ENCODE peak calls at places on chromosome 17, in nine cellular contexts. A is left ventricle myocardium inferior, Z is T-cell, L is AG09309, R is cerebellum, N is EL, I is substantia nigra, F is choroid plexus epithelial cell, Q is left colon. B is an unnamed sample.

GRCh38 chr17:67239597-67239996 is 5.4 kb downstream of the HELZ start:
- DNase-seq in Q (no peak), A (no peak), F (peak), R (no peak), Z (no peak), N (peak), I (no peak), L (peak), B (peak)

GRCh38 chr17:78789663-78790181 is 7.6 kb upstream of the CYTH1 start:
- DNase-seq in N (peak), L (peak), R (no peak), A (peak), F (peak), Z (peak), I (no peak), Q (peak), B (peak)

GRCh38 chr17:1742371-1743093 is at the start of gene SERPINF2:
- DNase-seq in Q (no peak), Z (no peak), N (no peak), R (no peak), A (no peak), F (no peak), I (no peak), L (no peak), B (no peak)

GRCh38 chr17:64358261-64358788 is 32.3 kb downstream of the PECAM1 start:
- DNase-seq in N (peak), Q (no peak), L (peak), A (no peak), F (no peak), R (no peak), Z (no peak), I (no peak), B (peak)

GRCh38 chr17:32355649-32356377 is 5.9 kb downstream of the ZNF207 start:
- DNase-seq in Q (no peak), A (no peak), I (no peak), R (peak), L (no peak), N (no peak), F (peak), Z (no peak), B (no peak)

GRCh38 chr17:58982626-58983025 is 124.1 kb downstream of the TRIM37 start:
- DNase-seq in N (no peak), L (no peak), I (no peak), Z (no peak), F (no peak), R (no peak), A (no peak), Q (no peak), B (no peak)

GRCh38 chr17:76447931-76448652 is 4.9 kb downstream of the UBE2O start:
- DNase-seq in Q (no peak), I (no peak), R (no peak), L (no peak), F (no peak), N (peak), Z (no peak), A (no peak), B (peak)

GRCh38 chr17:13640559-13640958 is 38.8 kb upstream of the HS3ST3A1 start:
- DNase-seq in Z (no peak), N (no peak), A (no peak), I (no peak), R (no peak), Q (no peak), L (no peak), F (no peak), B (no peak)

GRCh38 chr17:77214743-77215142 is 74.0 kb downstream of the SEC14L1 start:
- DNase-seq in F (peak), Q (peak), R (peak), A (no peak), Z (no peak), N (peak), I (no peak), L (no peak), B (peak)

GRCh38 chr17:77570565-77570898 is 388.0 kb upstream of the TNRC6C start:
- DNase-seq in A (no peak), N (no peak), I (no peak), R (no peak), Z (no peak), F (no peak), Q (no peak), L (no peak), B (no peak)

GRCh38 chr17:13702266-13702665 is 100.5 kb upstream of the HS3ST3A1 start:
- DNase-seq in R (no peak), Z (no peak), I (no peak), L (peak), A (no peak), F (peak), Q (no peak), N (peak), B (peak)

GRCh38 chr17:56876766-56877179 is 37.1 kb downstream of the TRIM25 start:
- DNase-seq in A (no peak), R (no peak), Q (no peak), Z (no peak), I (no peak), L (no peak), F (no peak), N (no peak), B (peak)

GRCh38 chr17:27630607-27631408 is at the start of gene LGALS9:
- DNase-seq in Z (peak), R (no peak), Q (peak), I (no peak), N (peak), F (peak), L (no peak), A (no peak), B (peak)

GRCh38 chr17:36879027-36879426 is 58.2 kb upstream of the LHX1 start:
- DNase-seq in F (no peak), Z (no peak), R (no peak), N (no peak), Q (no peak), I (no peak), L (no peak), A (no peak), B (no peak)

GRCh38 chr17:71392715-71393567 is 727.9 kb upstream of the SOX9 start:
- DNase-seq in I (no peak), R (no peak), F (peak), L (no peak), A (no peak), N (peak), Q (no peak), Z (no peak), B (no peak)

GRCh38 chr17:51687887-51688286 is 427.5 kb downstream of the UTP18 start:
- DNase-seq in R (no peak), N (no peak), L (no peak), Q (no peak), I (no peak), A (no peak), Z (no peak), F (no peak), B (no peak)

GRCh38 chr17:80051681-80052080 is 15.2 kb downstream of the CCDC40 start:
- DNase-seq in F (no peak), I (no peak), R (no peak), Z (no peak), A (no peak), L (no peak), Q (no peak), N (no peak), B (no peak)

GRCh38 chr17:80005360-80006338 is 30.0 kb downstream of the TBC1D16 start:
- DNase-seq in I (no peak), F (peak), R (peak), N (peak), Z (peak), A (no peak), L (no peak), Q (peak), B (no peak)